ENCODE peak calls at places on chromosomes 7 and 10, in five cellular contexts. One of them, this sample, is unnamed.

GRCh38 chr7:108261560-108262255 is 131.5 kb upstream of the LAMB4 start:
- DNase-seq in cardiac fibroblast: no peak
- DNase-seq in GM23248: no peak
- DNase-seq in HCT116: no peak
- DNase-seq in SJSA1: no peak
- DNase-seq in this sample: no peak

GRCh38 chr10:103727546-103727963 is 127.8 kb downstream of the SH3PXD2A start:
- DNase-seq in cardiac fibroblast: no peak
- DNase-seq in GM23248: no peak
- DNase-seq in HCT116: no peak
- DNase-seq in SJSA1: no peak
- DNase-seq in this sample: no peak

GRCh38 chr7:1669486-1669951 is 558 bp upstream of the ELFN1 start:
- DNase-seq in cardiac fibroblast: no peak
- DNase-seq in GM23248: no peak
- DNase-seq in HCT116: no peak
- DNase-seq in SJSA1: peak
- DNase-seq in this sample: no peak

GRCh38 chr10:80158126-80158525 is 25.6 kb downstream of the PLAC9 start:
- DNase-seq in cardiac fibroblast: no peak
- DNase-seq in GM23248: no peak
- DNase-seq in HCT116: no peak
- DNase-seq in SJSA1: no peak
- DNase-seq in this sample: no peak

GRCh38 chr10:68586622-68587325 is 26.6 kb downstream of the TET1 start:
- DNase-seq in cardiac fibroblast: no peak
- DNase-seq in GM23248: no peak
- DNase-seq in HCT116: no peak
- DNase-seq in SJSA1: no peak
- DNase-seq in this sample: peak

GRCh38 chr7:71389976-71390375 is 258.0 kb downstream of the GALNT17 start:
- DNase-seq in cardiac fibroblast: no peak
- DNase-seq in GM23248: no peak
- DNase-seq in HCT116: no peak
- DNase-seq in SJSA1: no peak
- DNase-seq in this sample: no peak

GRCh38 chr10:35643151-35643975 is 1.3 kb upstream of the FZD8 start:
- DNase-seq in cardiac fibroblast: peak
- DNase-seq in GM23248: peak
- DNase-seq in HCT116: no peak
- DNase-seq in SJSA1: peak
- DNase-seq in this sample: no peak

GRCh38 chr7:23468721-23469149 is 1.6 kb downstream of the IGF2BP3 start:
- DNase-seq in cardiac fibroblast: peak
- DNase-seq in GM23248: no peak
- DNase-seq in HCT116: no peak
- DNase-seq in SJSA1: no peak
- DNase-seq in this sample: no peak

GRCh38 chr7:75993689-75994387 is 557 bp downstream of the TMEM120A start:
- DNase-seq in cardiac fibroblast: peak
- DNase-seq in GM23248: peak
- DNase-seq in HCT116: no peak
- DNase-seq in SJSA1: peak
- DNase-seq in this sample: no peak

GRCh38 chr7:140456627-140457051 is 22.7 kb downstream of the MKRN1 start:
- DNase-seq in cardiac fibroblast: no peak
- DNase-seq in GM23248: no peak
- DNase-seq in HCT116: no peak
- DNase-seq in SJSA1: no peak
- DNase-seq in this sample: no peak

GRCh38 chr7:94394399-94395140 is at the start of gene COL1A2:
- DNase-seq in cardiac fibroblast: peak
- DNase-seq in GM23248: peak
- DNase-seq in HCT116: no peak
- DNase-seq in SJSA1: peak
- DNase-seq in this sample: peak

GRCh38 chr10:61901829-61902447 is 439 bp downstream of the ARID5B start:
- DNase-seq in cardiac fibroblast: peak
- DNase-seq in GM23248: peak
- DNase-seq in HCT116: no peak
- DNase-seq in SJSA1: no peak
- DNase-seq in this sample: no peak

GRCh38 chr10:131766096-131766495 is 134.7 kb upstream of the PPP2R2D start:
- DNase-seq in cardiac fibroblast: no peak
- DNase-seq in GM23248: no peak
- DNase-seq in HCT116: no peak
- DNase-seq in SJSA1: no peak
- DNase-seq in this sample: no peak

GRCh38 chr10:62805139-62806092 is 896 bp downstream of the ADO start:
- DNase-seq in cardiac fibroblast: peak
- DNase-seq in GM23248: peak
- DNase-seq in HCT116: no peak
- DNase-seq in SJSA1: no peak
- DNase-seq in this sample: no peak

GRCh38 chr10:123203393-123204126 is 49.4 kb downstream of the BUB3 start:
- DNase-seq in cardiac fibroblast: no peak
- DNase-seq in GM23248: peak
- DNase-seq in HCT116: no peak
- DNase-seq in SJSA1: no peak
- DNase-seq in this sample: no peak

GRCh38 chr7:47932466-47933037 is 15.7 kb downstream of the PKD1L1 start:
- DNase-seq in cardiac fibroblast: no peak
- DNase-seq in GM23248: no peak
- DNase-seq in HCT116: no peak
- DNase-seq in SJSA1: peak
- DNase-seq in this sample: no peak

GRCh38 chr7:12031638-12032037 is 179.5 kb upstream of the TMEM106B start:
- DNase-seq in cardiac fibroblast: peak
- DNase-seq in GM23248: peak
- DNase-seq in HCT116: peak
- DNase-seq in SJSA1: no peak
- DNase-seq in this sample: peak

GRCh38 chr10:101682172-101682825 is 12.7 kb downstream of the FBXW4 start:
- DNase-seq in cardiac fibroblast: no peak
- DNase-seq in GM23248: peak
- DNase-seq in HCT116: no peak
- DNase-seq in SJSA1: no peak
- DNase-seq in this sample: no peak

GRCh38 chr10:26468691-26469090 is 30.6 kb downstream of the APBB1IP start:
- DNase-seq in cardiac fibroblast: no peak
- DNase-seq in GM23248: peak
- DNase-seq in HCT116: no peak
- DNase-seq in SJSA1: no peak
- DNase-seq in this sample: no peak

GRCh38 chr7:75652788-75653187 is 86.0 kb downstream of the HIP1 start:
- DNase-seq in cardiac fibroblast: no peak
- DNase-seq in GM23248: no peak
- DNase-seq in HCT116: no peak
- DNase-seq in SJSA1: no peak
- DNase-seq in this sample: no peak

GRCh38 chr10:35433851-35434426 is 97.6 kb downstream of the CCNY start:
- DNase-seq in cardiac fibroblast: peak
- DNase-seq in GM23248: peak
- DNase-seq in HCT116: no peak
- DNase-seq in SJSA1: peak
- DNase-seq in this sample: peak

GRCh38 chr7:142391191-142391992 is 133.5 kb upstream of the PRSS58 start:
- DNase-seq in cardiac fibroblast: peak
- DNase-seq in GM23248: peak
- DNase-seq in HCT116: peak
- DNase-seq in SJSA1: no peak
- DNase-seq in this sample: no peak

GRCh38 chr10:79017882-79018550 is 50.8 kb upstream of the ZMIZ1 start:
- DNase-seq in cardiac fibroblast: no peak
- DNase-seq in GM23248: no peak
- DNase-seq in HCT116: no peak
- DNase-seq in SJSA1: no peak
- DNase-seq in this sample: no peak

GRCh38 chr10:114920459-114920858 is 17.5 kb upstream of the TRUB1 start:
- DNase-seq in cardiac fibroblast: no peak
- DNase-seq in GM23248: no peak
- DNase-seq in HCT116: no peak
- DNase-seq in SJSA1: no peak
- DNase-seq in this sample: no peak

GRCh38 chr10:110916554-110917346 is 2.2 kb downstream of the BBIP1 start:
- DNase-seq in cardiac fibroblast: peak
- DNase-seq in GM23248: peak
- DNase-seq in HCT116: no peak
- DNase-seq in SJSA1: peak
- DNase-seq in this sample: no peak

GRCh38 chr10:80253266-80253962 is 36.0 kb downstream of the MAT1A start:
- DNase-seq in cardiac fibroblast: peak
- DNase-seq in GM23248: no peak
- DNase-seq in HCT116: no peak
- DNase-seq in SJSA1: no peak
- DNase-seq in this sample: no peak

GRCh38 chr10:107653832-107654287 is 489.4 kb upstream of the SORCS1 start:
- DNase-seq in cardiac fibroblast: peak
- DNase-seq in GM23248: peak
- DNase-seq in HCT116: no peak
- DNase-seq in SJSA1: no peak
- DNase-seq in this sample: no peak

GRCh38 chr7:142098004-142098403 is 13.5 kb upstream of the MGAM2 start:
- DNase-seq in cardiac fibroblast: no peak
- DNase-seq in GM23248: no peak
- DNase-seq in HCT116: no peak
- DNase-seq in SJSA1: no peak
- DNase-seq in this sample: no peak

GRCh38 chr10:98572594-98572993 is 125.9 kb upstream of the HPS1 start:
- DNase-seq in cardiac fibroblast: no peak
- DNase-seq in GM23248: no peak
- DNase-seq in HCT116: no peak
- DNase-seq in SJSA1: no peak
- DNase-seq in this sample: no peak

GRCh38 chr10:3714526-3714925 is 70.5 kb downstream of the KLF6 start:
- DNase-seq in cardiac fibroblast: no peak
- DNase-seq in GM23248: no peak
- DNase-seq in HCT116: no peak
- DNase-seq in SJSA1: no peak
- DNase-seq in this sample: no peak

GRCh38 chr10:11725912-11726311 is 16.3 kb upstream of the ECHDC3 start:
- DNase-seq in cardiac fibroblast: no peak
- DNase-seq in GM23248: no peak
- DNase-seq in HCT116: no peak
- DNase-seq in SJSA1: no peak
- DNase-seq in this sample: no peak

GRCh38 chr10:21364196-21365114 is 161.0 kb downstream of the SKIDA1 start:
- DNase-seq in cardiac fibroblast: peak
- DNase-seq in GM23248: peak
- DNase-seq in HCT116: peak
- DNase-seq in SJSA1: peak
- DNase-seq in this sample: peak

GRCh38 chr7:112986256-112987031 is 100.2 kb downstream of the GPR85 start:
- DNase-seq in cardiac fibroblast: peak
- DNase-seq in GM23248: peak
- DNase-seq in HCT116: no peak
- DNase-seq in SJSA1: no peak
- DNase-seq in this sample: no peak

DNA sequence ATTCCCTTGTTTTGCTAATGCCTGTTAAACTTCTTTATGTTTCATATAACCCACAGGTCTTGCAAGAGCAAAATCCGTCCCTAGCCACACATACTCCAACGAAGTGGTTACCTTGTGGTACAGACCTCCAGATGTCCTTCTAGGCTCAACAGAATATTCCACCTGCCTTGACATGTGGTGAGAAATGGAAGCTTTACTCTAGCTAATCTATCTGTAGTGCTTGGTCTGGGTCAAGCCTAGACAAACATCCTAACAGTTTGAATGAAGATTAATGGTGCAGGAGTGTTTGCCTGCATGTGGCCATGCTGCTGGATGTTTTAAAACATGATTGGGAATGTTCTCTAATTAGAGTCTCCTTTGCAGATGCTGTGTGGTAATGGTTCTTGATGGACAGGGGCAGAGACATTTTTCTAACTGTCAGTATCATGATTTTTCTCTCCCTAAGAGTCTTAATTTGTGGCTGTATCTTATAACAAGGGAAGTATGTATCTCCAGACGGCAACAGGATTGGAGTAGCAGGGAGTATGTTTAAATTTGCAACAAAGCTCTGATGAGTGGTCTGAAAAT is 308.5 kb upstream of the FZD1 start:
- DNase-seq in cardiac fibroblast: no peak
- DNase-seq in GM23248: no peak
- DNase-seq in HCT116: no peak
- DNase-seq in SJSA1: no peak
- DNase-seq in this sample: no peak
- H3K4me3 ChIP-seq in cardiac fibroblast: no peak
- H3K4me3 ChIP-seq in GM23248: no peak
- H3K4me3 ChIP-seq in HCT116: no peak
- H3K4me3 ChIP-seq in SJSA1: no peak
- H3K4me3 ChIP-seq in this sample: no peak

DNA sequence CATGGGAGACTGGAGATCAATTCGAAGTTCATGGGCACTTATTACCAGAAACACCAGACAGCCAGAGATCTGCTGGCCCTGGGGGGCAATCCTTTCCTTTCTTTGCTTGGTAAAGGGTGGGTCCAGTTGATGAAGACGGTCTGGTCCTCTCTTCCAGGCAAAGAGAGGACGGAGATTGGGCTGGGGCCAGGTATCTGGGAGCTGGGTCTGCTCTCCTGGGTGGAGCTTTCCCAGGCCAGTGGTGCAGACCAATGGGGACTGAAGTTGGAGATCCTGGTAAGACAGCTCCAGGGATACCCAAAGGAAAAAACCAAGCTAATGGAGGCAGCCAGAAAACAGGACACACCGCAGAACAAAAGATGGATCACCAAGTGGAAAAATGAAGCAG is 18.3 kb downstream of the NOD1 start:
- DNase-seq in cardiac fibroblast: no peak
- DNase-seq in GM23248: peak
- DNase-seq in HCT116: no peak
- DNase-seq in SJSA1: no peak
- DNase-seq in this sample: no peak
- H3K4me3 ChIP-seq in cardiac fibroblast: no peak
- H3K4me3 ChIP-seq in GM23248: peak
- H3K4me3 ChIP-seq in HCT116: no peak
- H3K4me3 ChIP-seq in SJSA1: no peak
- H3K4me3 ChIP-seq in this sample: no peak

GRCh38 chr10:48805848-48806247 is 121.2 kb downstream of the WDFY4 start:
- DNase-seq in cardiac fibroblast: no peak
- DNase-seq in GM23248: peak
- DNase-seq in HCT116: no peak
- DNase-seq in SJSA1: no peak
- DNase-seq in this sample: no peak
- H3K4me3 ChIP-seq in cardiac fibroblast: no peak
- H3K4me3 ChIP-seq in GM23248: no peak
- H3K4me3 ChIP-seq in HCT116: no peak
- H3K4me3 ChIP-seq in SJSA1: no peak
- H3K4me3 ChIP-seq in this sample: no peak

DNA sequence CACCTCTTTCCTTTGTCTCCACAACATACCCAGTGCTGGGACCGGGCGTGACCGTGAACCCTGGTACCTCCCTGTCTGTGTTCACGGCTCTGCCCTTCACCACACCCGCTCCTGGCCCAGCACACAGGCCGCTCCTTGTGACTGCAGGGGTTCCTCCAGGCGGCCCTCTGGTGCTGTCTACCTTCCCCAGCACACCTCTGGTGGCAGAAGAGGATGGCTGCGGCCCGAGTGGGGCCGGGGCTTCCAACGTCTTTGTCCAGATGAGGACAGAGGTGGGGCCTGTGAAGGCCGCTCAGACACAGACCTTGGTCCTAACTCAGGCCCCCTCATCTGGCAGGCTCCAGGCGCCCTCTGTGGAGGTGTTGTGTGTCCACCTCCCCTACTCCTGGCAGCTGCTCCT is 55.4 kb upstream of the SGMS1 start:
- DNase-seq in cardiac fibroblast: no peak
- DNase-seq in GM23248: no peak
- DNase-seq in HCT116: no peak
- DNase-seq in SJSA1: peak
- DNase-seq in this sample: no peak
- H3K4me3 ChIP-seq in cardiac fibroblast: no peak
- H3K4me3 ChIP-seq in GM23248: no peak
- H3K4me3 ChIP-seq in HCT116: no peak
- H3K4me3 ChIP-seq in SJSA1: no peak
- H3K4me3 ChIP-seq in this sample: no peak